ENCODE peak calls at places on chromosomes 3 and 15, in four cellular contexts. L is astrocyte of the spinal cord, X is fibroblast of villous mesenchyme, Q is lower leg skin. T is an unnamed sample.

GRCh38 chr3:179653777-179654117 is 907 bp downstream of the USP13 start:
- DNase-seq in L (no peak), X (no peak), Q (peak; percentile 88), T (no peak)

GRCh38 chr3:104461431-104461830 is 905.3 kb upstream of the ALCAM start:
- DNase-seq in L (no peak), X (no peak), Q (no peak), T (no peak)

GRCh38 chr3:15501126-15501525 is 20.4 kb downstream of the COLQ start:
- DNase-seq in L (no peak), X (no peak), Q (peak; percentile 34), T (no peak)

GRCh38 chr3:163605915-163606314 is 1472.4 kb downstream of the SI start:
- DNase-seq in L (no peak), X (no peak), Q (no peak), T (no peak)

GRCh38 chr15:74318376-74319137 is 48.9 kb downstream of the CYP11A1 start:
- DNase-seq in L (peak; percentile 49), X (no peak), Q (no peak), T (no peak)

GRCh38 chr15:42150246-42150970 is 6.0 kb downstream of the PLA2G4F start:
- DNase-seq in L (no peak), X (no peak), Q (peak; percentile 76), T (no peak)

GRCh38 chr3:50125541-50126286 is 29.4 kb upstream of the SEMA3F start:
- DNase-seq in L (no peak), X (no peak), Q (no peak), T (no peak)

GRCh38 chr3:13133011-13133410 is 59.8 kb upstream of the IQSEC1 start:
- DNase-seq in L (no peak), X (no peak), Q (peak; percentile 65), T (no peak)

GRCh38 chr15:39270976-39271375 is 309.9 kb upstream of the THBS1 start:
- DNase-seq in L (peak; percentile 88), X (peak; percentile 72), Q (no peak), T (no peak)

GRCh38 chr3:176521531-176522175 is 675.6 kb downstream of the TBL1XR1 start:
- DNase-seq in L (peak; percentile 52), X (no peak), Q (no peak), T (no peak)

DNA sequence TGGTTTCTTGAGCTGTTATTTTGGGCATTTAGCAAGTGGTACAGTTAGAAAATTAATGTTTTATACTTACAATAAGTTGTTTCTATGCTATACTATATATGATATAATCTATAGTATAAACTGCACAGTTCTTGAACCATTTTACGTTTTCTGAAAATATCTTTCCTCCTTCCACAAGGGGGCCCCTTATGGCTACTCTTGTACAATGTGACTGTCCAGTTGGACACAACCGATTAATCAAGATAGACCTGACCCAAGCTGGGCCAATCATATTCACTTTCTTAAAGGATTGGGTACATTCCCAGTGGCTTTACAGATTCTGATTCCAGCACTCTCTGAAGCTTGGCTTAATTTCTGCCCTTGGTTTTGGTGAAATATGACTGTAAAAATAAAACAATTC is 953.4 kb downstream of the AGBL1 start:
- DNase-seq in L (no peak), X (no peak), Q (no peak), T (no peak)
- TF ChIP-seq CTCF in L (peak; percentile 24), X (peak; percentile 32), Q (no peak), T (peak; percentile 53)

GRCh38 chr3:185979721-185980121 is 41.9 kb upstream of the TRA2B start:
- DNase-seq in L (no peak), X (peak; percentile 28), Q (no peak), T (no peak)

GRCh38 chr3:185982632-185983031 is 44.8 kb upstream of the TRA2B start:
- DNase-seq in L (no peak), X (no peak), Q (peak; percentile 28), T (no peak)

GRCh38 chr3:185984203-185984602 is 46.4 kb upstream of the TRA2B start:
- DNase-seq in L (no peak), X (no peak), Q (no peak), T (no peak)

GRCh38 chr3:185983495-185984141 is 45.8 kb upstream of the TRA2B start:
- DNase-seq in L (peak; percentile 60), X (peak; percentile 72), Q (peak; percentile 93), T (peak; percentile 84)

DNA sequence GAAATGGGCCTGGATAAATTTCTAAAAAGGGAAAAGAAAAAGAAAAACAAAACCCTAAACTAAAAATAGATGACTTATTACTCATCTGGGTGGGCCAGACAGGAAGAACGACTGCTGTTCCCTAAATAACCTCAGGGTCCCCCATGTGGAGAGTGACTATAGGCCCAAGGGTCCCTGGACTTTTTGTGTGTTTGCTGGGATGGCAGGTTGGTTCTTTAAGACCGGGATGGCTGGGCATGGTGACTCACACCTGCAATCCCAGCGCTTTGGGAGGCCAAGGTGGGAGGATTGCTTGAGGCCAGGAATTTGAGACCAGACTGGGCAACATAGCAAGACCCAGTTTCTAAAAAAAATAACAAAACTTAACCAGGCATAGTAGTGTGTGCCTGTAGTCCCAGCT is 43.8 kb upstream of the TRA2B start:
- DNase-seq in L (peak; percentile 46), X (no peak), Q (peak; percentile 57), T (no peak)
- TF ChIP-seq CTCF in L (no peak), X (no peak), Q (no peak), T (no peak)

GRCh38 chr3:193794002-193794835 is 201.2 kb downstream of the OPA1 start:
- DNase-seq in L (no peak), X (peak; percentile 22), Q (peak; percentile 74), T (no peak)
- TF ChIP-seq CTCF in L (no peak), X (no peak), Q (no peak), T (no peak)

GRCh38 chr3:128922804-128923459 is 43.5 kb downstream of the ACAD9 start:
- DNase-seq in L (no peak), X (no peak), Q (peak; percentile 68), T (no peak)

GRCh38 chr3:128919988-128920387 is 40.6 kb downstream of the ACAD9 start:
- DNase-seq in L (no peak), X (no peak), Q (peak; percentile 46), T (no peak)

GRCh38 chr3:128914966-128915645 is 35.7 kb downstream of the ACAD9 start:
- DNase-seq in L (no peak), X (no peak), Q (peak; percentile 84), T (no peak)

GRCh38 chr3:128911911-128912310 is 32.5 kb downstream of the ACAD9 start:
- DNase-seq in L (no peak), X (no peak), Q (peak; percentile 76), T (no peak)

DNA sequence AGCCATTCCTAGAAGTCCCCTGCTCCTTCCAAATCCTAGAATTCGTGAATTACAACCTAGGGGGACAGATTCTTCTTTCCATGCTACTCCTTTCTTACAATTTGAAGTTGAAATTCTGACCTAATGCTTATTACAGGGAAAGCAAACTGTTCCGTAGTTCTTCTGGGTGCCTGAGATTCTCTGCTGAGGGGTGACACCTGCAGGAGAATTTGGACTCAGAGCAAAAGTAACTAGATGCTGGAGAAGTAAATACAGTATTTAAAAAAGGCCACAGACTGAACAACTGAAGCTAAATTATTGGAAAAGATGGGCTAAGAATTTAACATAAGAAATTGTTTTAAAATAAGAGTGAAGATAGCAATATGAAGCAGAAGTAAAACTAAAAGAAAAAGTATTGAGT is 37.9 kb downstream of the ACAD9 start:
- DNase-seq in L (no peak), X (no peak), Q (no peak), T (no peak)
- TF ChIP-seq CTCF in L (peak; percentile 2), X (no peak), Q (no peak), T (no peak)

DNA sequence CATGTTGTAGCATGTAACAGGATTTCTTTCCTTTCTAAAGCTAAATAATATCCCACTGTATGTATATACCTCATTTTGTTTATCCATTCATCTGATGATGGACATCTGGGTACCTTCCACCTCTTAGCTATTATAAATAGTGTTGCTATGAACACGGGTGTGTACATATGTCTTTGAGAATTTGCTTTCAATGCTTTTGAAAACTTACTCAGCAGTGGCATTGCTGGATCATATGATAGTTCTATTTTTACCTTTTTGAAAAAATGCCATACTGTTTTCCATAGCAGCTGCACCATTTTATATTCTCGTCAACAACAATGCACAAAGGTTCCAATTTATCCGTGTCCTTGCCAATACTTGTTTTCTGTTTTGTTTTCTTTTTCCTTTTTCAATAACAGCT is 77.1 kb downstream of the PEAK1 start:
- DNase-seq in L (no peak), X (no peak), Q (no peak), T (no peak)
- TF ChIP-seq CTCF in L (no peak), X (no peak), Q (no peak), T (no peak)

DNA sequence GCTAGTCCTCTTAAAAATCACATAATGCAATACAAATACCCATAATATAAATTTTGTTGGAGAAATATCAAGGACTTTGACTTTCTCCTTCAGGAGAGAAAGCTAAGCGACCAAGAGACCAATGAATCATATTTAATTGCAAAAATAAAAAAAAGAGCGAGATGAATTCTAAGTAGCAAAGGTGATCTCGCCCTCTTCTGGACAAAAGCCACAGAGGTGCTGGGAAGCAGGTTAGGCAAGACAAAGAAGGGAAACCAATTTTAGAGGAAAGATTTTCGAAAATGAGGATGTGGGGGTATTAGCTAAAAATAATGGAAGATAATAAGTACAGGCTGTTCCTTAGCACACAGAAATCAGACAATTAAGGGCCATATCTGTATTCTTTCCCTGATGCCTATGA is 111.4 kb upstream of the PLAAT1 start:
- DNase-seq in L (no peak), X (no peak), Q (no peak), T (no peak)
- TF ChIP-seq CTCF in L (no peak), X (peak; percentile 3), Q (no peak), T (peak; percentile 37)

DNA sequence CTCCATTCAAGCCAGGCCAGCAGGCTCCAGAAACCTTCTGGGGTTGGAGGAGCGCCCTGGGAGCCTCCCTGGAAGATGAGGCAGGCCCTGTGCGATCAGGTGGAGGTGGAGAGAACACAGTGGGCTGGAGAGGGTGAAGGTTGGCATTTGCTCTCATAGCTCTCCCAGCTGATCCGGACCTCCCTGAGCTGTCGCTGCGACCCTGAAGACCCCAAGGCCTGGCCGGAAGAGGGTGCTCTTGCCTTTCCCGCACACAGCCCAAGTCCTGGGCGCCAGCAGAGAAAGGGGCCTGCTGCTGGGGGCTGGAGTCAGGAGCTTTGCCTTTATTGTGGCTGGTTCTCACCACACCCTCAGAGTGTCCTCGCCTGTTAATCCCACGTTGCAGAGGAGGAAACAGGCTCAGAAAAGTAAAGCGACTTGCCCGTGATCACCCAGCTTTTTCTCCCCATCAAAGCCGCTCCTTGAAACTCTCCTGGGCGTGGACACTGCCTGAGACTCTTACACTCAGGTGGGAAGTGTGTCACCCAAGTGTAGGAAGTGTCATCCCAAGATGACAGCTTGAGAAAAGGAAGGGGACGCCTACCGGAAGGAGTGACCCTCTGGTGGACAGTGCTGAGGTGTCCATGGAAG is 8.6 kb upstream of the RPL29 start:
- DNase-seq in L (peak; percentile 46), X (peak; percentile 59), Q (no peak), T (peak; percentile 65)
- TF ChIP-seq CTCF in L (peak; percentile 80), X (peak; percentile 76), Q (no peak), T (peak; percentile 62)